ENCODE peak calls at places on chromosomes 3 and 15, in seven cellular contexts. W is A673, E is hepatocyte, H is tibial nerve, Q is suprapubic skin, J is HL-60, F is transverse colon. R is an unnamed sample.

GRCh38 chr3:165195628-165196576 is at the start of gene SLITRK3:
- DNase-seq in J (no peak), H (no peak), F (no peak), Q (no peak), E (peak; percentile 19), W (peak; percentile 35), R (no peak)

GRCh38 chr3:187720337-187720670 is 17.9 kb upstream of the RTP2 start:
- DNase-seq in H (no peak), J (no peak), E (no peak), Q (no peak), W (no peak), F (no peak), R (no peak)

GRCh38 chr3:190281308-190282051 is 40.8 kb downstream of the CLDN1 start:
- DNase-seq in Q (no peak), E (no peak), W (peak; percentile 28), F (no peak), H (no peak), J (peak; percentile 43), R (no peak)

GRCh38 chr3:32947466-32948238 is 3.8 kb upstream of the CCR4 start:
- DNase-seq in W (peak; percentile 91), Q (peak; percentile 83), F (peak; percentile 89), J (peak; percentile 91), H (peak; percentile 58), E (peak; percentile 88), R (peak; percentile 47)

GRCh38 chr3:58353722-58354553 is 21.2 kb downstream of the PXK start:
- DNase-seq in E (no peak), W (no peak), F (no peak), J (peak; percentile 89), Q (no peak), H (no peak), R (no peak)

GRCh38 chr15:69583627-69584026 is 131.0 kb downstream of the RPLP1 start:
- DNase-seq in W (no peak), E (no peak), H (no peak), F (no peak), J (peak; percentile 65), Q (no peak), R (no peak)

GRCh38 chr15:64045106-64045435 is 1.2 kb downstream of the DAPK2 start:
- DNase-seq in F (no peak), E (no peak), H (no peak), J (no peak), W (no peak), Q (no peak), R (no peak)

GRCh38 chr3:159852821-159853505 is 135.7 kb upstream of the IL12A start:
- DNase-seq in J (no peak), Q (no peak), W (no peak), E (peak; percentile 45), H (no peak), F (no peak), R (no peak)

GRCh38 chr15:76340802-76341365 is 4.3 kb downstream of the ISL2 start:
- DNase-seq in E (peak; percentile 35), Q (no peak), H (no peak), F (peak; percentile 62), J (no peak), W (peak; percentile 52), R (no peak)

GRCh38 chr3:40116478-40117162 is 192.9 kb upstream of the EIF1B start:
- DNase-seq in Q (no peak), F (no peak), W (no peak), J (no peak), E (no peak), H (no peak), R (no peak)

GRCh38 chr15:22939051-22939450 is 41.1 kb downstream of the CYFIP1 start:
- DNase-seq in J (no peak), E (no peak), W (no peak), H (no peak), F (no peak), Q (no peak), R (no peak)

GRCh38 chr15:84992157-84992940 is 10.7 kb downstream of the PDE8A start:
- DNase-seq in J (no peak), Q (no peak), H (no peak), E (peak; percentile 68), W (no peak), F (peak; percentile 38), R (no peak)

GRCh38 chr3:51657234-51657633 is 13.8 kb upstream of the TEX264 start:
- DNase-seq in H (no peak), F (no peak), J (peak; percentile 42), E (no peak), Q (no peak), W (no peak), R (no peak)

GRCh38 chr3:107796786-107797185 is 274.0 kb downstream of the BBX start:
- DNase-seq in W (no peak), F (no peak), J (peak; percentile 54), Q (no peak), H (no peak), E (peak; percentile 36), R (no peak)

GRCh38 chr3:51361746-51362145 is 23.3 kb upstream of the MANF start:
- DNase-seq in J (no peak), W (no peak), Q (peak; percentile 66), H (no peak), E (no peak), F (no peak), R (no peak)

GRCh38 chr3:4670352-4670751 is 177.2 kb downstream of the ITPR1 start:
- DNase-seq in Q (no peak), E (no peak), H (no peak), J (peak; percentile 9), W (peak; percentile 12), F (no peak), R (no peak)

GRCh38 chr15:66566963-66567531 is 1.2 kb upstream of the LCTL start:
- DNase-seq in J (peak; percentile 74), Q (no peak), E (peak; percentile 90), H (no peak), F (peak; percentile 58), W (peak; percentile 92), R (peak; percentile 22)

DNA sequence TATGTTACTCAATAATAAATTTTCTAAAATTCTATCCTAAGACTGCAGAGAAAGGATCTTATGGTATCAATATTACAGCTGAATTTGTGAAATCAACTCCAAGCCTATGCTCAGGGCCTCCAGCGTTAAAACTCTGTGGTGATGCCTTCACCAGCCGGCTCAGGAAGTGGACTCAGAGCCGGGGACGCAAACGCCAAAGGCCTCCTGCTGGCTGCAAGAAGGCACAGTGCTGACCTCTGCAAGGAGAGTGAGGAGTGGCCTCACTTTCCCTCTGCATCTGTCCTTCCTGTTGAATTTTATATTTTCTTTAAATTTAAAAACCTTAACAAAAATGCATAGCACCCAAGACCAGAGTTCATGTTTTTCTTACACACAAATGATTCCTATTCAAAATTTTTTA is 48.5 kb downstream of the HERC2 start:
- DNase-seq in H (no peak), Q (no peak), W (no peak), J (no peak), F (no peak), E (peak; percentile 9), R (no peak)
- H3K27me3 ChIP-seq in H (no peaks in the 10 kb centered on the region), Q (no peaks in the 10 kb centered on the region), W (no peaks in the 10 kb centered on the region), J (no peaks in the 10 kb centered on the region), F (no peaks in the 10 kb centered on the region), E (no peaks in the 10 kb centered on the region), R (no peaks in the 10 kb centered on the region)

GRCh38 chr3:194328080-194328571 is 23.0 kb downstream of the CPN2 start:
- DNase-seq in J (peak; percentile 24), W (peak; percentile 57), Q (no peak), E (no peak), H (no peak), F (no peak), R (no peak)

GRCh38 chr3:194330160-194330559 is 21.0 kb downstream of the CPN2 start:
- DNase-seq in E (no peak), W (no peak), Q (no peak), J (no peak), H (no peak), F (no peak), R (no peak)

GRCh38 chr3:194329566-194329965 is 21.6 kb downstream of the CPN2 start:
- DNase-seq in J (no peak), E (no peak), W (no peak), F (no peak), Q (no peak), H (no peak), R (no peak)

GRCh38 chr3:194332858-194333211 is 18.3 kb downstream of the CPN2 start:
- DNase-seq in J (no peak), E (no peak), Q (no peak), F (no peak), W (no peak), H (no peak), R (no peak)

DNA sequence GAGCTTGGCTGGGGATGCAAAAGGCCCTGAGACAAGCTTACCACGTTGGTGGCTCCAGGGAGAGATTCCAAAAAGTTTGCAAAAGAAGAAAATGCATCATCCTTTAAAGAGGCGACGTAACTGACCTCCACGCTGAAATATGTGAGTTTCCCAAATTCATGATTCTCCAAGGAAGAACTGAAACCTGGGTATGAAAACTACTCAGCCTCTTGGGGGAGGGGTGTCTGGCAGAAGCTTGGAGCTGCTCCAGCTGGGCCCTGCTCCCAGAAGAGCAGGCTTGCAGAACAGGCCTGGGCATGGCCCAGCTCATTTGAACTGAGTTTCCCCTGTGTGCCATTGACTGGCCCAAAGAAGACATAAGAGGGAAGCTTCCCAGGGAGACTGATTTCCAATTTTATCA is 20.5 kb downstream of the CPN2 start:
- DNase-seq in J (no peak), E (no peak), H (no peak), F (no peak), W (no peak), Q (no peak), R (no peak)
- H3K27ac ChIP-seq in J (no peak overlapping the region), E (no peak overlapping the region), H (no peak overlapping the region), F (no peak overlapping the region), W (no peak overlapping the region), Q (no peak overlapping the region), R (no peak overlapping the region)

GRCh38 chr3:20583648-20584047 is 397.6 kb upstream of the SGO1 start:
- DNase-seq in H (no peak), E (no peak), J (no peak), Q (no peak), F (no peak), W (no peak), R (no peak)
- TF ChIP-seq CTCF in H (no peak), E (no peak), J (no peak), Q (no peak), F (no peak), W (no peak), R (no peak)

GRCh38 chr15:98549003-98549402 is 99.3 kb upstream of the IGF1R start:
- DNase-seq in F (no peak), Q (no peak), W (no peak), H (no peak), E (no peak), J (no peak), R (no peak)
- H3K27me3 ChIP-seq in F (peaks cover 28% of the 10 kb centered on the region), Q (peaks cover 4% of the 10 kb centered on the region), W (peaks cover 14% of the 10 kb centered on the region), H (no peaks in the 10 kb centered on the region), E (peaks cover 46% of the 10 kb centered on the region), J (peaks cover 6% of the 10 kb centered on the region), R (no peaks in the 10 kb centered on the region)

GRCh38 chr3:131501949-131502348 is 822 bp downstream of the MRPL3 start:
- DNase-seq in W (no peak), H (no peak), E (no peak), Q (no peak), F (no peak), J (no peak), R (no peak)

GRCh38 chr3:131502530-131503327 is at the start of gene MRPL3:
- DNase-seq in J (peak; percentile 93), H (peak; percentile 61), Q (peak; percentile 92), F (peak; percentile 89), E (peak; percentile 93), W (peak; percentile 96), R (peak; percentile 38)

GRCh38 chr3:131503328-131503650 is 518 bp upstream of the MRPL3 start:
- DNase-seq in H (no peak), Q (no peak), F (no peak), E (no peak), W (peak; percentile 94), J (peak; percentile 21), R (no peak)
- H3K27ac ChIP-seq in H (peak overlapping the region; percentile 71), Q (peak overlapping the region; percentile 85), F (peak overlapping the region; percentile 82), E (no peak overlapping the region), W (peak overlapping the region; percentile 94), J (peak overlapping the region; percentile 96), R (peak overlapping the region; percentile 68)

R was measured in thoracic aorta.